ENCODE peak calls at places on chromosomes 1 and 21, in six cellular contexts. G is GM03348; Y is fibroblast of pulmonary artery; K is activated CD4-positive, alpha-beta T cell treated with anti-CD3 and anti-CD28 coated beads for 36 hours; U is bronchial epithelial cell; C is posterior cingulate gyrus. I is an unnamed sample.

GRCh38 chr1:78355646-78356045 is 135.1 kb upstream of the PTGFR start:
- DNase-seq in G (peak), Y (peak), K (no peak), U (no peak), C (no peak), I (peak)

GRCh38 chr21:31872452-31873274 is at the start of gene HUNK:
- DNase-seq in G (peak), Y (peak), K (peak), U (no peak), C (peak), I (peak)

GRCh38 chr1:54254055-54254454 is 54.1 kb downstream of the MRPL37 start:
- DNase-seq in G (no peak), Y (peak), K (no peak), U (no peak), C (no peak), I (peak)

GRCh38 chr1:118821801-118822200 is 166.3 kb downstream of the TBX15 start:
- DNase-seq in G (peak), Y (no peak), K (no peak), U (no peak), C (no peak), I (peak)

GRCh38 chr1:45913925-45914501 is 110.6 kb downstream of the MAST2 start:
- DNase-seq in G (no peak), Y (no peak), K (no peak), U (no peak), C (no peak), I (no peak)

GRCh38 chr21:31191553-31191952 is 152.5 kb downstream of the TIAM1 start:
- DNase-seq in G (no peak), Y (no peak), K (peak), U (no peak), C (no peak), I (no peak)

GRCh38 chr1:178189814-178190213 is 95.9 kb downstream of the RASAL2 start:
- DNase-seq in G (no peak), Y (peak), K (peak), U (peak), C (no peak), I (peak)

GRCh38 chr1:21245688-21246229 is 44.5 kb downstream of the ECE1 start:
- DNase-seq in G (no peak), Y (no peak), K (no peak), U (no peak), C (no peak), I (no peak)

GRCh38 chr21:34545079-34545884 is 33.3 kb upstream of the KCNE1 start:
- DNase-seq in G (peak), Y (peak), K (peak), U (peak), C (no peak), I (peak)

GRCh38 chr1:156281281-156282142 is 1.1 kb downstream of the SMG5 start:
- DNase-seq in G (peak), Y (peak), K (peak), U (peak), C (no peak), I (peak)

GRCh38 chr1:53070621-53071020 is 8.6 kb downstream of the PODN start:
- DNase-seq in G (no peak), Y (no peak), K (no peak), U (no peak), C (peak), I (no peak)

GRCh38 chr1:59154406-59154805 is 142.5 kb upstream of the FGGY start:
- DNase-seq in G (no peak), Y (no peak), K (no peak), U (no peak), C (no peak), I (no peak)

GRCh38 chr1:113783254-113784103 is 24.2 kb upstream of the PHTF1 start:
- DNase-seq in G (peak), Y (peak), K (peak), U (peak), C (no peak), I (peak)

GRCh38 chr1:109977657-109978378 is 6.7 kb upstream of the AHCYL1 start:
- DNase-seq in G (peak), Y (peak), K (no peak), U (no peak), C (no peak), I (no peak)

GRCh38 chr21:30718239-30718909 is at the start of gene KRTAP21-3:
- DNase-seq in G (no peak), Y (peak), K (peak), U (peak), C (no peak), I (peak)

GRCh38 chr1:85576256-85576641 is 4.3 kb upstream of the CCN1 start:
- DNase-seq in G (no peak), Y (no peak), K (no peak), U (no peak), C (peak), I (no peak)

GRCh38 chr1:245879091-245879490 is 628.0 kb downstream of the SMYD3 start:
- DNase-seq in G (no peak), Y (no peak), K (no peak), U (no peak), C (no peak), I (no peak)

GRCh38 chr1:62355095-62355494 is 35.9 kb upstream of the KANK4 start:
- DNase-seq in G (no peak), Y (no peak), K (no peak), U (no peak), C (no peak), I (peak)

GRCh38 chr1:35637401-35637809 is 3.9 kb downstream of the PSMB2 start:
- DNase-seq in G (peak), Y (peak), K (no peak), U (peak), C (no peak), I (peak)

GRCh38 chr1:25799758-25800537 is at the start of gene SELENON:
- DNase-seq in G (peak), Y (peak), K (peak), U (no peak), C (peak), I (peak)

GRCh38 chr1:222171005-222171404 is 376.9 kb downstream of the HHIPL2 start:
- DNase-seq in G (peak), Y (peak), K (no peak), U (peak), C (no peak), I (peak)

GRCh38 chr1:12443151-12443550 is 174.9 kb downstream of the DHRS3 start:
- DNase-seq in G (no peak), Y (no peak), K (no peak), U (no peak), C (no peak), I (no peak)

GRCh38 chr21:37557261-37557950 is 190.8 kb downstream of the DYRK1A start:
- DNase-seq in G (no peak), Y (no peak), K (no peak), U (no peak), C (no peak), I (no peak)

GRCh38 chr1:214761030-214761429 is 158.0 kb downstream of the CENPF start:
- DNase-seq in G (no peak), Y (no peak), K (no peak), U (no peak), C (no peak), I (no peak)

GRCh38 chr1:8858112-8858668 is 20.3 kb downstream of the ENO1 start:
- DNase-seq in G (peak), Y (peak), K (peak), U (peak), C (no peak), I (peak)

GRCh38 chr1:145716641-145717061 is 2.6 kb upstream of the CD160 start:
- DNase-seq in G (no peak), Y (no peak), K (no peak), U (no peak), C (no peak), I (no peak)

GRCh38 chr1:209199371-209199770 is 384.1 kb upstream of the CAMK1G start:
- DNase-seq in G (no peak), Y (no peak), K (no peak), U (no peak), C (no peak), I (no peak)

GRCh38 chr1:158716335-158716734 is 4.2 kb downstream of the OR6K3 start:
- DNase-seq in G (no peak), Y (no peak), K (no peak), U (peak), C (no peak), I (no peak)

GRCh38 chr1:93442276-93442675 is 5.6 kb upstream of the FNBP1L start:
- DNase-seq in G (no peak), Y (no peak), K (no peak), U (peak), C (no peak), I (peak)

GRCh38 chr1:167127661-167128060 is 33.8 kb downstream of the STYXL2 start:
- DNase-seq in G (no peak), Y (no peak), K (no peak), U (no peak), C (no peak), I (no peak)

GRCh38 chr1:60560701-60561100 is 487.1 kb upstream of the C1orf87 start:
- DNase-seq in G (no peak), Y (no peak), K (no peak), U (no peak), C (no peak), I (no peak)

GRCh38 chr1:31746687-31747086 is 17.5 kb downstream of the ADGRB2 start:
- DNase-seq in G (no peak), Y (no peak), K (no peak), U (no peak), C (no peak), I (no peak)

GRCh38 chr1:80534606-80535360 is 1266.0 kb upstream of the ADGRL2 start:
- DNase-seq in G (no peak), Y (peak), K (no peak), U (peak), C (no peak), I (peak)

GRCh38 chr1:156641761-156642264 is at the start of gene BCAN:
- DNase-seq in G (peak), Y (peak), K (peak), U (no peak), C (peak), I (no peak)